ENCODE peak calls at places on chromosomes 3 and 15, in nine cellular contexts. X is NCI-H2107, A is MM.1S, U is SK-MEL-5, D is Kasumi-1, I is retina, P is bronchial epithelial cell, R is posterior cingulate gyrus, M is HuH-7.5. O is an unnamed sample.

GRCh38 chr3:127673191-127674098 is 693 bp downstream of the ABTB1 start:
- DNase-seq in X (no peak), A (peak), U (peak), D (peak), I (peak), P (no peak), R (peak), M (peak), O (peak)

GRCh38 chr3:122942937-122943827 is 84.4 kb downstream of the SEMA5B start:
- DNase-seq in X (peak), A (peak), U (peak), D (peak), I (peak), P (peak), R (peak), M (peak), O (peak)

GRCh38 chr15:42547926-42548257 is 701 bp downstream of the LRRC57 start:
- DNase-seq in X (no peak), A (peak), U (no peak), D (no peak), I (no peak), P (peak), R (no peak), M (peak), O (no peak)

GRCh38 chr15:63601026-63601726 is 4.0 kb downstream of the FBXL22 start:
- DNase-seq in X (no peak), A (peak), U (no peak), D (peak), I (no peak), P (no peak), R (peak), M (peak), O (peak)

GRCh38 chr3:139455855-139456254 is 20.5 kb downstream of the RBP2 start:
- DNase-seq in X (no peak), A (no peak), U (peak), D (peak), I (no peak), P (peak), R (no peak), M (no peak), O (no peak)

GRCh38 chr3:8768364-8769087 is 887 bp downstream of the OXTR start:
- DNase-seq in X (no peak), A (no peak), U (no peak), D (no peak), I (peak), P (no peak), R (peak), M (peak), O (no peak)

GRCh38 chr15:40028853-40029252 is 10.1 kb downstream of the SRP14 start:
- DNase-seq in X (no peak), A (no peak), U (no peak), D (no peak), I (no peak), P (no peak), R (no peak), M (no peak), O (no peak)

GRCh38 chr3:157868881-157869280 is 237.3 kb downstream of the SHOX2 start:
- DNase-seq in X (no peak), A (no peak), U (no peak), D (no peak), I (no peak), P (no peak), R (no peak), M (no peak), O (no peak)

GRCh38 chr3:146164951-146165350 is 4.0 kb upstream of the PLOD2 start:
- DNase-seq in X (no peak), A (no peak), U (no peak), D (no peak), I (no peak), P (no peak), R (no peak), M (no peak), O (no peak)

GRCh38 chr3:165669967-165670366 is 167.3 kb downstream of the BCHE start:
- DNase-seq in X (no peak), A (no peak), U (no peak), D (no peak), I (no peak), P (no peak), R (no peak), M (no peak), O (no peak)

GRCh38 chr3:66527253-66527652 is 26.4 kb upstream of the LRIG1 start:
- DNase-seq in X (no peak), A (no peak), U (no peak), D (no peak), I (no peak), P (no peak), R (no peak), M (no peak), O (no peak)

GRCh38 chr15:41942886-41943285 is 29.5 kb downstream of the EHD4 start:
- DNase-seq in X (no peak), A (no peak), U (no peak), D (no peak), I (no peak), P (no peak), R (no peak), M (no peak), O (no peak)

GRCh38 chr15:78691167-78691872 is 50.3 kb upstream of the CHRNB4 start:
- DNase-seq in X (no peak), A (no peak), U (no peak), D (no peak), I (no peak), P (no peak), R (no peak), M (no peak), O (no peak)

GRCh38 chr15:39511915-39512260 is 69.0 kb upstream of the THBS1 start:
- DNase-seq in X (no peak), A (no peak), U (no peak), D (no peak), I (no peak), P (no peak), R (no peak), M (no peak), O (no peak)

GRCh38 chr3:1727242-1727641 is 371.4 kb upstream of the CNTN4 start:
- DNase-seq in X (no peak), A (no peak), U (no peak), D (no peak), I (no peak), P (no peak), R (no peak), M (no peak), O (no peak)

GRCh38 chr3:131591394-131591990 is 88.7 kb upstream of the MRPL3 start:
- DNase-seq in X (no peak), A (no peak), U (no peak), D (no peak), I (peak), P (peak), R (no peak), M (no peak), O (no peak)

GRCh38 chr15:59292393-59292792 is 80.3 kb downstream of the MYO1E start:
- DNase-seq in X (no peak), A (no peak), U (peak), D (no peak), I (peak), P (no peak), R (peak), M (no peak), O (no peak)

GRCh38 chr3:110791971-110792370 is 279.6 kb upstream of the NECTIN3 start:
- DNase-seq in X (no peak), A (no peak), U (no peak), D (no peak), I (no peak), P (peak), R (no peak), M (no peak), O (no peak)

GRCh38 chr3:130849111-130849552 is 44.8 kb upstream of the ATP2C1 start:
- DNase-seq in X (peak), A (peak), U (no peak), D (peak), I (no peak), P (peak), R (peak), M (no peak), O (no peak)

GRCh38 chr3:69718832-69719231 is 20.4 kb upstream of the MITF start:
- DNase-seq in X (no peak), A (no peak), U (peak), D (no peak), I (no peak), P (no peak), R (no peak), M (no peak), O (no peak)

GRCh38 chr3:154095832-154096421 is 25.3 kb upstream of the ARHGEF26 start:
- DNase-seq in X (no peak), A (peak), U (peak), D (peak), I (no peak), P (peak), R (no peak), M (no peak), O (peak)

GRCh38 chr15:91926871-91927270 is 73.4 kb downstream of the SLCO3A1 start:
- DNase-seq in X (no peak), A (no peak), U (no peak), D (no peak), I (no peak), P (no peak), R (no peak), M (no peak), O (no peak)

O was measured in LoVo.